ENCODE peak calls at places on chromosomes 11 and 22, in six cellular contexts. One of them, this sample, is unnamed. For H3K36me3, the result is how much of the 10 kb centered on the place peaks cover.

GRCh38 chr11:36150986-36151385 is 138.2 kb downstream of the COMMD9 start:
- DNase-seq in cardiac muscle cell: peak
- DNase-seq in CD8-positive, alpha-beta memory T cell: no peak
- DNase-seq in Karpas-422: no peak
- DNase-seq in mammary epithelial cell: no peak
- DNase-seq in kidney: no peak
- DNase-seq in this sample: no peak

GRCh38 chr11:102794382-102794781 is 3.6 kb downstream of the MMP1 start:
- DNase-seq in cardiac muscle cell: peak
- DNase-seq in CD8-positive, alpha-beta memory T cell: no peak
- DNase-seq in Karpas-422: peak
- DNase-seq in mammary epithelial cell: peak
- DNase-seq in kidney: no peak
- DNase-seq in this sample: peak

GRCh38 chr11:2520736-2521035 is 75.9 kb downstream of the KCNQ1 start:
- DNase-seq in cardiac muscle cell: no peak
- DNase-seq in CD8-positive, alpha-beta memory T cell: no peak
- DNase-seq in Karpas-422: no peak
- DNase-seq in mammary epithelial cell: no peak
- DNase-seq in kidney: no peak
- DNase-seq in this sample: no peak

GRCh38 chr22:44206696-44207095 is 26.0 kb downstream of the PARVG start:
- DNase-seq in cardiac muscle cell: no peak
- DNase-seq in CD8-positive, alpha-beta memory T cell: no peak
- DNase-seq in Karpas-422: no peak
- DNase-seq in mammary epithelial cell: no peak
- DNase-seq in kidney: no peak
- DNase-seq in this sample: no peak

GRCh38 chr22:21642584-21643448 is 714 bp downstream of the SDF2L1 start:
- DNase-seq in cardiac muscle cell: peak
- DNase-seq in CD8-positive, alpha-beta memory T cell: peak
- DNase-seq in Karpas-422: peak
- DNase-seq in mammary epithelial cell: peak
- DNase-seq in kidney: peak
- DNase-seq in this sample: peak

GRCh38 chr22:17830041-17830961 is 56.0 kb upstream of the BID start:
- DNase-seq in cardiac muscle cell: peak
- DNase-seq in CD8-positive, alpha-beta memory T cell: peak
- DNase-seq in Karpas-422: peak
- DNase-seq in mammary epithelial cell: peak
- DNase-seq in kidney: peak
- DNase-seq in this sample: peak

GRCh38 chr11:12941671-12942070 is 67.4 kb upstream of the RASSF10 start:
- DNase-seq in cardiac muscle cell: no peak
- DNase-seq in CD8-positive, alpha-beta memory T cell: no peak
- DNase-seq in Karpas-422: no peak
- DNase-seq in mammary epithelial cell: no peak
- DNase-seq in kidney: no peak
- DNase-seq in this sample: peak

GRCh38 chr11:119419246-119419645 is 3.7 kb downstream of the THY1 start:
- DNase-seq in cardiac muscle cell: no peak
- DNase-seq in CD8-positive, alpha-beta memory T cell: no peak
- DNase-seq in Karpas-422: no peak
- DNase-seq in mammary epithelial cell: no peak
- DNase-seq in kidney: no peak
- DNase-seq in this sample: no peak

GRCh38 chr11:121721448-121721847 is 268.7 kb upstream of the SORL1-AS1 start:
- DNase-seq in cardiac muscle cell: no peak
- DNase-seq in CD8-positive, alpha-beta memory T cell: no peak
- DNase-seq in Karpas-422: no peak
- DNase-seq in mammary epithelial cell: no peak
- DNase-seq in kidney: no peak
- DNase-seq in this sample: no peak

GRCh38 chr11:121727942-121728341 is 275.2 kb upstream of the SORL1-AS1 start:
- DNase-seq in cardiac muscle cell: no peak
- DNase-seq in CD8-positive, alpha-beta memory T cell: no peak
- DNase-seq in Karpas-422: no peak
- DNase-seq in mammary epithelial cell: no peak
- DNase-seq in kidney: no peak
- DNase-seq in this sample: no peak

GRCh38 chr11:121723261-121723741 is 270.5 kb upstream of the SORL1-AS1 start:
- DNase-seq in cardiac muscle cell: peak
- DNase-seq in CD8-positive, alpha-beta memory T cell: no peak
- DNase-seq in Karpas-422: no peak
- DNase-seq in mammary epithelial cell: no peak
- DNase-seq in kidney: no peak
- DNase-seq in this sample: no peak

GRCh38 chr11:121721961-121722360 is 269.2 kb upstream of the SORL1-AS1 start:
- DNase-seq in cardiac muscle cell: no peak
- DNase-seq in CD8-positive, alpha-beta memory T cell: no peak
- DNase-seq in Karpas-422: no peak
- DNase-seq in mammary epithelial cell: no peak
- DNase-seq in kidney: no peak
- DNase-seq in this sample: no peak

GRCh38 chr11:121722431-121723256 is 269.9 kb upstream of the SORL1-AS1 start:
- DNase-seq in cardiac muscle cell: peak
- DNase-seq in CD8-positive, alpha-beta memory T cell: no peak
- DNase-seq in Karpas-422: no peak
- DNase-seq in mammary epithelial cell: peak
- DNase-seq in kidney: peak
- DNase-seq in this sample: no peak
- H3K4me3 ChIP-seq in cardiac muscle cell: peak
- H3K4me3 ChIP-seq in CD8-positive, alpha-beta memory T cell: no peak
- H3K4me3 ChIP-seq in Karpas-422: no peak
- H3K4me3 ChIP-seq in mammary epithelial cell: peak
- H3K4me3 ChIP-seq in kidney: peak
- H3K4me3 ChIP-seq in this sample: no peak

DNA sequence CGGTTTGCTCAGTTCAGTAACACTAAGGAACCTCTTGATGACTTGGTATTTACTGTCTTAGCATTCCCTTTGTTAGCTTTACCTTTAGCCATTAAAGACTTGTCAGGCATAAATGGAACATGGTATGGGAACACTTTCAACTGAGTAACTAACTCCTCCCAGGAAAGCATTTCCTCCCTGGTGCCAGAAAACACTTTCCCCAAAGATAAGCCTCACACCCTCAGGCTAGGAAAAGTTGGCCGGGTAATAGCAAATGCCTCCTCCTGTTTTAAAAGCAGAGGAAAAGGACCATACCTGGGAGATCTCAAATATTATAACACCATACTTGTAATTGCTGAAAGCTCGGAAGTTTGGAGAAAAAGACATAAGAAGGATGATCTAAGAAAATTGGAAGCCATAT is 12.0 kb downstream of the KCNJ11 start:
- DNase-seq in cardiac muscle cell: no peak
- DNase-seq in CD8-positive, alpha-beta memory T cell: no peak
- DNase-seq in Karpas-422: no peak
- DNase-seq in mammary epithelial cell: no peak
- DNase-seq in kidney: no peak
- DNase-seq in this sample: no peak
- H3K36me3 ChIP-seq in cardiac muscle cell: under half
- H3K36me3 ChIP-seq in CD8-positive, alpha-beta memory T cell: under half
- H3K36me3 ChIP-seq in Karpas-422: half or more
- H3K36me3 ChIP-seq in mammary epithelial cell: under half
- H3K36me3 ChIP-seq in kidney: under half
- H3K36me3 ChIP-seq in this sample: under half

GRCh38 chr11:114135737-114136151 is 76.2 kb downstream of the ZBTB16 start:
- DNase-seq in cardiac muscle cell: peak
- DNase-seq in CD8-positive, alpha-beta memory T cell: no peak
- DNase-seq in Karpas-422: no peak
- DNase-seq in mammary epithelial cell: no peak
- DNase-seq in kidney: no peak
- DNase-seq in this sample: no peak

GRCh38 chr11:114132427-114132826 is 72.9 kb downstream of the ZBTB16 start:
- DNase-seq in cardiac muscle cell: peak
- DNase-seq in CD8-positive, alpha-beta memory T cell: no peak
- DNase-seq in Karpas-422: no peak
- DNase-seq in mammary epithelial cell: no peak
- DNase-seq in kidney: no peak
- DNase-seq in this sample: no peak

GRCh38 chr11:114134870-114135269 is 75.4 kb downstream of the ZBTB16 start:
- DNase-seq in cardiac muscle cell: peak
- DNase-seq in CD8-positive, alpha-beta memory T cell: no peak
- DNase-seq in Karpas-422: no peak
- DNase-seq in mammary epithelial cell: peak
- DNase-seq in kidney: no peak
- DNase-seq in this sample: peak

GRCh38 chr11:114132944-114133394 is 73.5 kb downstream of the ZBTB16 start:
- DNase-seq in cardiac muscle cell: peak
- DNase-seq in CD8-positive, alpha-beta memory T cell: no peak
- DNase-seq in Karpas-422: no peak
- DNase-seq in mammary epithelial cell: no peak
- DNase-seq in kidney: no peak
- DNase-seq in this sample: peak

GRCh38 chr11:114133548-114134329 is 74.2 kb downstream of the ZBTB16 start:
- DNase-seq in cardiac muscle cell: no peak
- DNase-seq in CD8-positive, alpha-beta memory T cell: no peak
- DNase-seq in Karpas-422: no peak
- DNase-seq in mammary epithelial cell: no peak
- DNase-seq in kidney: no peak
- DNase-seq in this sample: peak
- H3K4me3 ChIP-seq in cardiac muscle cell: no peak
- H3K4me3 ChIP-seq in CD8-positive, alpha-beta memory T cell: no peak
- H3K4me3 ChIP-seq in Karpas-422: no peak
- H3K4me3 ChIP-seq in mammary epithelial cell: no peak
- H3K4me3 ChIP-seq in kidney: no peak
- H3K4me3 ChIP-seq in this sample: no peak

DNA sequence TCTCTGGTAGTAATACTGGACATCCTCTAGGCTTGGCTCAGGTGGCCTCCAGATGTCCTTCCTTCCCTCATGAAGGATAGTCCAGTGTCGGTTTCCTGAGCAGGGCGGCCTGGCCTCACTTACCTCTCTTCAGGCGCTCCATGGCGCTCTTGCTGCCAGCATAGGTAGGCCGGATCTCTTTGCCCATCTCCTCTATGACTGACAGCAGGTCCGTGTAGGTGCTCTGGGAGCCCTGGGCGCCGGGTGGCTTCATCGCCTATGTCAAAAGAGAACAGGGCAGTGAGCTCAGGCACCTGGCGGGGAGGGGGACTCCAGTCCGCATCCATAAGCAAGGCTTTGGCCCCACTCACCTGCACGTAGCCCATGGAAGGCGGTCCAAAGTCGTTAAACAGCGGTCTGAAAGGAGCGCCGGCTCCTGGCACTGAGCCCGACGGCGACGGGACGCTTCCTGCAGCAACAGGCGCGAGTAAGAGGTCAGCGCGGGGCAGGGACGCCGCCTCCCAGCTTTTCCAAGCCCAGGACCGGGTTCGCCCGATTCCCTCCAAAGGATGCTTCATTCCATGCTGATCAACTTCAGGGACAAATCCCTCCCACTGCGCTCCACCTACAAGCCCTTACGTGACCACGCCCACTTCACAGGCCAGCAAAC is 596 bp downstream of the CDK2AP2 start:
- DNase-seq in cardiac muscle cell: no peak
- DNase-seq in CD8-positive, alpha-beta memory T cell: peak
- DNase-seq in Karpas-422: peak
- DNase-seq in mammary epithelial cell: no peak
- DNase-seq in kidney: no peak
- DNase-seq in this sample: no peak
- H3K36me3 ChIP-seq in cardiac muscle cell: under half
- H3K36me3 ChIP-seq in CD8-positive, alpha-beta memory T cell: under half
- H3K36me3 ChIP-seq in Karpas-422: under half
- H3K36me3 ChIP-seq in mammary epithelial cell: under half
- H3K36me3 ChIP-seq in kidney: under half
- H3K36me3 ChIP-seq in this sample: under half

This sample was measured in MG63.